ENCODE peak calls at places on chromosome 10, in five cellular contexts. C is ovary, T is adrenal gland, Y is A549, P is right lobe of liver. G is an unnamed sample.

GRCh38 chr10:78986419-78986818 is 82.3 kb upstream of the ZMIZ1 start:
- DNase-seq in C (no peak), Y (no peak), P (no peak), T (no peak), G (no peak)

GRCh38 chr10:103839867-103840746 is 15.3 kb downstream of the SH3PXD2A start:
- DNase-seq in T (no peak), P (no peak), C (no peak), Y (no peak), G (peak; percentile 87)

GRCh38 chr10:6011558-6011957 is 34.2 kb upstream of the IL15RA start:
- DNase-seq in P (no peak), C (no peak), Y (no peak), T (no peak), G (no peak)

GRCh38 chr10:5938291-5938690 is 39.1 kb downstream of the IL15RA start:
- DNase-seq in T (no peak), P (no peak), Y (no peak), C (no peak), G (no peak)

GRCh38 chr10:1402016-1402820 is 335.1 kb downstream of the ADARB2 start:
- DNase-seq in C (no peak), P (peak; percentile 33), Y (no peak), T (no peak), G (no peak)

GRCh38 chr10:100730739-100731602 is 14.4 kb upstream of the PAX2 start:
- DNase-seq in T (no peak), Y (peak; percentile 71), C (no peak), P (no peak), G (peak; percentile 84)

GRCh38 chr10:120548210-120548609 is 91.2 kb downstream of the PLPP4 start:
- DNase-seq in T (no peak), Y (no peak), P (no peak), C (no peak), G (no peak)

GRCh38 chr10:129467346-129468119 is 492 bp downstream of the MGMT start:
- DNase-seq in T (peak; percentile 37), C (no peak), P (peak; percentile 64), Y (no peak), G (no peak)

GRCh38 chr10:11045487-11045886 is 27.8 kb downstream of the CELF2 start:
- DNase-seq in C (no peak), Y (no peak), P (no peak), T (no peak), G (no peak)

GRCh38 chr10:76049581-76050290 is 618.3 kb downstream of the LRMDA start:
- DNase-seq in T (no peak), Y (no peak), C (no peak), P (no peak), G (no peak)

GRCh38 chr10:28797904-28798371 is 120.6 kb downstream of the BAMBI start:
- DNase-seq in T (no peak), Y (peak; percentile 16), C (no peak), P (no peak), G (no peak)

GRCh38 chr10:79180619-79181221 is 112.0 kb downstream of the ZMIZ1 start:
- DNase-seq in C (no peak), P (no peak), T (no peak), Y (no peak), G (no peak)

GRCh38 chr10:47063858-47064257 is 152.6 kb downstream of the PTPN20 start:
- DNase-seq in Y (no peak), C (no peak), T (no peak), P (no peak), G (no peak)

DNA sequence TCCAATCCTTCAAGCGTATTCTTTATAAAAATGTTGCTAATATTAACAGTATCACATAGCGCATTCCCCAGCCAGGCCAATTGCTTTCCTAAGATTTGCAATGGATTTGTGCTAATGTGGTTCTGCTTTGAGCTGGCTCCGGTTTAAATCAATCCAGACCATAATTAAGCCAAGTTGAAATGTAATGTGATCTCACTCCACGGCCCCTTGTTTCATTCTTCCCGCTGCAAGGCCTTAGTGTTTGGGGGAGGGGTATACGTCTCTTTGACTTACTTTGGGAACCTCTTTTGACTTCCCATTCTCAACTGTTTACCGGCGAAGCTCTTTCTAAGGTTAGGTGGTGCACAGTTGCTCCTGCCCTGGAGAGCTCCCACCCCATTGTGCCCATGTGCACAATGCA is 86.4 kb downstream of the PRPF18 start:
- DNase-seq in T (no peak), Y (no peak), C (no peak), P (no peak), G (no peak)
- H3K27ac ChIP-seq in T (no peak overlapping the region), Y (no peak overlapping the region), C (no peak overlapping the region), P (no peak overlapping the region), G (no peak overlapping the region)

DNA sequence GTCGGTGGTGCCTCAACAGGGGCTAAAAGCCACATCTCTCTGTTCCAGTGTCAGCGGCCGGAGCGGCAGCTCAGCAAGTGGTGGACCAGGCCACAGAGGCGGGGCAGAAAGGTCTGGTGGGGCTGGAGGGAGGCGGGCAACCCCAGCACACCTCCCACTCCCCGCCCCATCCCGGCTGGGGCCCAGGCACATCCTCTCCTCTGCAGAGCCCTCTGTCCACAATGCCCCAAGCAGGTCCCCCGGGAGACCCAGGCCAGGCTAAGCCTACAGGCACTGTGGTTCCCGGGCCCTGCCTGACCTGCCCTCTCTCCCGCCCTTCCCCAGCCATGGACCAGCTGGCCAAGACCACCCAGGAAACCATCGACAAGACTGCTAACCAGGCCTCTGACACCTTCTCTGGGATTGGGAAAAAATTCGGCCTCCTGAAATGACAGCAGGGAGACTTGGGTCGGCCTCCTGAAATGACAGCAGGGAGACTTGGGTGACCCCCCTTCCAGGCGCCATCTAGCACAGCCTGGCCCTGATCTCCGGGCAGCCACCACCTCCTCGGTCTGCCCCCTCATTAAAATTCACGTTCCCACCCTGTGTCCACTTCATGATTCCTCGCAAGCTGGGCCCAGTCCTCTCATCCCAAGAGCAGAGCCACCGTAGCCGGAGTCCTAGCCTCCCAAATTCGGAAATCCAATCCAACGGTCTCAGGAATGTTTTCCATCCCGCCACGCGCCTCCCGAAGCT is 2.0 kb downstream of the ADIRF start:
- DNase-seq in P (no peak), Y (no peak), C (peak; percentile 88), T (peak; percentile 82), G (peak; percentile 91)
- TF ChIP-seq POLR2A in P (no peak), Y (no peak), C (peak; percentile 62), T (no peak), G (peak; percentile 58)

GRCh38 chr10:112834661-112835060 is 115.4 kb upstream of the TCF7L2 start:
- DNase-seq in Y (no peak), P (no peak), C (no peak), T (no peak), G (no peak)
- H3K4me1 ChIP-seq in Y (peaks cover 11% of the 10 kb centered on the region), P (peaks cover 4% of the 10 kb centered on the region), C (no peaks in the 10 kb centered on the region), T (no peaks in the 10 kb centered on the region), G (peaks cover 3% of the 10 kb centered on the region)

GRCh38 chr10:12337973-12338372 is 11.4 kb upstream of the CAMK1D start:
- DNase-seq in T (no peak), P (no peak), C (no peak), Y (no peak), G (no peak)

GRCh38 chr10:12337407-12337806 is 11.9 kb upstream of the CAMK1D start:
- DNase-seq in C (no peak), Y (no peak), P (no peak), T (no peak), G (no peak)

GRCh38 chr10:12334186-12334530 is 15.2 kb upstream of the CAMK1D start:
- DNase-seq in Y (no peak), P (no peak), C (no peak), T (no peak), G (no peak)

GRCh38 chr10:12333382-12334185 is 15.8 kb upstream of the CAMK1D start:
- DNase-seq in T (peak; percentile 89), P (peak; percentile 58), Y (peak; percentile 98), C (peak; percentile 40), G (no peak)

DNA sequence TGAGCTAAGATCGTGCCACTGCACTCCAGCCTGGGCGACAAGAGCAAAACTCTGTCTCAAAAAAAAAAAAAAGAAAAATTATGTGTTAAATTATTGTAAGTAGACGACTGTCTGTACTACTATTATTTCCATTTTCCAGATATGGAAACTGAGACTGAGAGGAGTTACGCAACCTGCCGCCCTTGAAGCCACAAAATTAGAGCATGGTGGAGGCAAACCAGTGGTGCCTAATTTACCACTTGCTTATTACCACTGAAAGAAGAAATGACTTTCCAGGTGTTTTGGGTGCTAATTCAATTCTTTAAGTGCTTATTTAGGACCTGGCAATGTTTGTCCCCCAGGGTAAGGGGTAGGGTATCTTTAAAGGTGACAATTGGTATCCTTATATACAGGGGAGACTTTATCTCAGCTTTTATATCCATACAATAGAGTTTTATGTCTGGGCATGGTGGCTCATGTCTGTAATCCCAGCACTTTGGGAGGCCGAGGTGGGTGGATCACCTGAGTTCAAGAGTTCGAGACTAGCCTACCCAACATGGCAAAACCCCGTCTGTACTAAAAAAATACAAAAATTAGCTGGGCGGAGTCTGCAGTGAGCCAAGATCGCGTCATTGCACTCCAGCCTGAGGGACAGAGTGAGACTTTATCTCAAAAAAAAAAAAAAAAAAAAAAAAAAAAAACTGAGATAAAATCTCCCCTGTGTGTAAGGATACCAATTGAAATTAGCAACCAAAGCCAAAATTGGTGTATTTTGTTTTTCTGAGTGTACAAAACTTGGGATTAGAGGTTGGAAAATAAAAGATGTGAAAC is 16.6 kb upstream of the CAMK1D start:
- DNase-seq in C (no peak), T (peak; percentile 48), Y (peak; percentile 62), P (no peak), G (no peak)
- H3K27ac ChIP-seq in C (no peak overlapping the region), T (peak overlapping the region; percentile 52), Y (peak overlapping the region; percentile 93), P (no peak overlapping the region), G (no peak overlapping the region)

DNA sequence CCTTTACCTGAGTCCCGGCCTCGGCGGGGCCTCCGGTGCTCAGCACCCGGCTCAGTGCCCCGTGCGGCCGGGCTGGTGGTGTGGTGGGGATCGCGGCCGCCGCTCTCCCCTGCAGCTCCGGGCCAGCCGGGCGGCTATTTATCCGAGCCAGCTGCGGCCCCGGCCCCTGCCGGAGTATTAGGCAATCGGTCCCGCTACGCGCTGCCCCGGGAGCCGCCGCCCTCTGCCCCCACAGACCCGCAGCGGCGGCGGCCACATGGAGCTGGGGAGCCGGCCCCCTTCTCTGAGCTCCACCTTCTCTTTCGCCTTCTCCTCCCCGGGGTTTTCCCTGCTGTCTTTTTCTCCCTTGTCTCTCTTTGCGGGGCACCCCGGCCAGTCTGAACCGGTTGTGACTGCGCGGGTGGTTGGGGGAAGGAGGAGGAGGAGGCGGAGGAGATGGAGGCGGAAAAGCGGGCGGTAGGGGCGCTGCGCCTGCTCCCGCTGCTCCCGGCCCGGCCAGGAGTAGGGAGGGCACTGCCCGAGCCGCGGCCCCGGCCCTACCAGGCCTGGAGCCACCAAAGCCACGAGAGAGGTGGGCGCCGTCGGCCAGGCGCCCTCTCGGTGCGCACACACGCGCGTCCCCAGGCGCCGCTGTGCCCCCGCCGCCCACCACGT is at the start of gene SLC16A9:
- DNase-seq in Y (peak; percentile 36), T (peak; percentile 86), P (peak; percentile 64), C (peak; percentile 88), G (peak; percentile 34)
- TF ChIP-seq POLR2A in Y (no peak), T (peak; percentile 69), P (no peak), C (peak; percentile 52), G (no peak)

DNA sequence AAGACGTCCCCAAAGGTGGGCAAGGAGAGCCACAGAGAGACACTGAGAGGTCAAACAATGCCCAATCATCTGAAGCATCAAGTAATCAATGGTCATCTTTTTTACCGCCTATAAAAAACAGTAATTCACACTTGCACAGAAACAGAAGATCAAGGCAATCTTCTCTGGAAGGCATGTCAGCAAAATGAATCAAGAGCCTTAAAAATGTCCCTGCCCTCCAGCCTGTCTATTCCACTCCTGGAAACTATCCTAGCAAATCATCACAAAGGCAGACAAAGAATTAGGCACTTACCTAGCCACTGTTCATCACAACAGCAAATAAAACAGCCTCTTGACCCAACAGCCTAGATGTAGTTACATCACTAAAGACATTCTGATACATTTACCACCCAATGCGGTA is 48.9 kb downstream of the FAM53B start:
- DNase-seq in P (no peak), T (no peak), Y (no peak), C (no peak), G (no peak)
- H3K4me1 ChIP-seq in P (no peaks in the 10 kb centered on the region), T (peaks cover 22% of the 10 kb centered on the region), Y (no peaks in the 10 kb centered on the region), C (peaks cover 26% of the 10 kb centered on the region), G (peaks cover 52% of the 10 kb centered on the region)

GRCh38 chr10:57972783-57973182 is 294.9 kb downstream of the IPMK start:
- DNase-seq in T (no peak), C (no peak), P (no peak), Y (no peak), G (no peak)
- H3K27ac ChIP-seq in T (no peak overlapping the region), C (no peak overlapping the region), P (no peak overlapping the region), Y (no peak overlapping the region), G (no peak overlapping the region)